ENCODE peak calls at places on chromosomes 5 and 9, in seven cellular contexts. Z is AG04449, V is tibial nerve, X is NT2/D1, Q is HCT116, E is neuronal stem cell, K is right cardiac atrium. R is an unnamed sample.

GRCh38 chr9:126158591-126159519 is 167.8 kb upstream of the MVB12B start:
- DNase-seq in Z (no peak), V (no peak), X (no peak), Q (no peak), E (no peak), K (no peak), R (no peak)

GRCh38 chr5:170985486-170985885 is 123.7 kb downstream of the RANBP17 start:
- DNase-seq in Z (no peak), V (no peak), X (no peak), Q (no peak), E (no peak), K (no peak), R (no peak)

GRCh38 chr5:136098171-136098570 is 34.5 kb upstream of the SMAD5 start:
- DNase-seq in Z (no peak), V (no peak), X (no peak), Q (no peak), E (no peak), K (no peak), R (no peak)

GRCh38 chr5:96973561-96974401 is 37.9 kb downstream of the LNPEP start:
- DNase-seq in Z (no peak), V (no peak), X (no peak), Q (no peak), E (no peak), K (no peak), R (no peak)

GRCh38 chr5:81409845-81410369 is 16.0 kb upstream of the ACOT12 start:
- DNase-seq in Z (no peak), V (no peak), X (no peak), Q (no peak), E (no peak), K (no peak), R (no peak)

GRCh38 chr9:122218070-122218884 is 10.5 kb downstream of the LHX6 start:
- DNase-seq in Z (no peak), V (no peak), X (no peak), Q (no peak), E (no peak), K (no peak), R (no peak)

GRCh38 chr9:8733096-8733954 is 933.7 kb upstream of the DMAC1 start:
- DNase-seq in Z (no peak), V (no peak), X (no peak), Q (no peak), E (peak; percentile 71), K (peak; percentile 82), R (no peak)

GRCh38 chr5:135386096-135386495 is 12.9 kb downstream of the MACROH2A1 start:
- DNase-seq in Z (no peak), V (no peak), X (no peak), Q (no peak), E (no peak), K (no peak), R (no peak)

GRCh38 chr9:96450613-96451544 is 910 bp downstream of the HABP4 start:
- DNase-seq in Z (no peak), V (no peak), X (peak; percentile 11), Q (no peak), E (no peak), K (peak; percentile 66), R (peak; percentile 28)

GRCh38 chr9:132556226-132556625 is 26.2 kb upstream of the BARHL1 start:
- DNase-seq in Z (no peak), V (no peak), X (no peak), Q (no peak), E (no peak), K (no peak), R (no peak)

GRCh38 chr5:9681706-9682105 is 51.6 kb upstream of the TAS2R1 start:
- DNase-seq in Z (no peak), V (no peak), X (no peak), Q (no peak), E (no peak), K (no peak), R (no peak)

GRCh38 chr9:86491634-86492266 is 137.5 kb upstream of the TUT7 start:
- DNase-seq in Z (no peak), V (no peak), X (no peak), Q (no peak), E (no peak), K (no peak), R (no peak)

GRCh38 chr5:127827451-127827850 is 124.3 kb downstream of the CCDC192 start:
- DNase-seq in Z (no peak), V (no peak), X (no peak), Q (no peak), E (no peak), K (no peak), R (no peak)

GRCh38 chr5:163658702-163659567 is 153.5 kb downstream of the MAT2B start:
- DNase-seq in Z (no peak), V (no peak), X (no peak), Q (no peak), E (no peak), K (no peak), R (peak; percentile 73)

GRCh38 chr9:35501941-35502340 is 12.0 kb downstream of the RUSC2 start:
- DNase-seq in Z (no peak), V (no peak), X (no peak), Q (no peak), E (no peak), K (no peak), R (no peak)

DNA sequence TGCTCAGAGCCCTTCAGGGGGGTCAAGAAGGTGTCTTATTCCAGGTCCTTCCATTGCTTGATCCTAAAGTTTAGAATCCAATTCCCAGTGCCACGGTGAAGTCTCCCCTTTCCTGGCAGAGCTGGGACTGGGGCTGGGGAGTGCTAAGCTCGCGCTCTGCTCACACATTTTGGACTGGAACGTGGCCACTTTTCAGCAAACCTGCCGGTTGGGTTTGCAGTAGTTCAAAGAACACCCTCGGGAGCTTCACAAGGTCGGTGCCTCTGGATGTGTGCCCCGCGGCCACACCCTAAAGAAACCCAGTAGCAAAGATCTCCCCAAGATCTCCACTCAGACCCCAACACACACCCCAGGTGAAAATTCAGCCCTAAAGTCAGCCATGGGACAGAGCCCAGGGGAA is at the start of gene C9orf152:
- DNase-seq in Z (no peak), V (no peak), X (no peak), Q (no peak), E (no peak), K (no peak), R (no peak)
- H3K4me3 ChIP-seq in Z (no peak within 1 kb of the TSS), V (no peak within 1 kb of the TSS), X (no peak within 1 kb of the TSS), Q (no peak within 1 kb of the TSS), E (no peak within 1 kb of the TSS), K (no peak within 1 kb of the TSS), R (no peak within 1 kb of the TSS)

GRCh38 chr5:172905346-172905756 is 53.9 kb upstream of the RPL26L1 start:
- DNase-seq in Z (no peak), V (no peak), X (no peak), Q (no peak), E (no peak), K (peak; percentile 41), R (no peak)

GRCh38 chr5:172903790-172904189 is 55.4 kb upstream of the RPL26L1 start:
- DNase-seq in Z (peak; percentile 89), V (no peak), X (no peak), Q (peak; percentile 7), E (no peak), K (peak; percentile 80), R (no peak)

GRCh38 chr5:172902497-172903472 is 56.4 kb upstream of the RPL26L1 start:
- DNase-seq in Z (peak; percentile 99), V (peak; percentile 66), X (no peak), Q (peak; percentile 8), E (peak; percentile 24), K (peak; percentile 92), R (peak; percentile 74)

GRCh38 chr5:172904643-172905345 is 54.4 kb upstream of the RPL26L1 start:
- DNase-seq in Z (peak; percentile 59), V (peak; percentile 55), X (no peak), Q (peak; percentile 48), E (no peak), K (peak; percentile 89), R (no peak)

GRCh38 chr5:172904312-172904642 is 54.9 kb upstream of the RPL26L1 start:
- DNase-seq in Z (no peak), V (no peak), X (no peak), Q (no peak), E (no peak), K (no peak), R (no peak)
- H3K4me3 ChIP-seq in Z (no peak overlapping the region), V (no peak overlapping the region), X (no peak overlapping the region), Q (no peak overlapping the region), E (no peak overlapping the region), K (no peak overlapping the region), R (no peak overlapping the region)

GRCh38 chr9:92807757-92808725 is 43.4 kb upstream of the BICD2 start:
- DNase-seq in Z (no peak), V (no peak), X (no peak), Q (no peak), E (no peak), K (peak; percentile 44), R (peak; percentile 20)
- H3K4me3 ChIP-seq in Z (no peak overlapping the region), V (no peak overlapping the region), X (peak overlapping the region; percentile 50), Q (peak overlapping the region; percentile 90), E (no peak overlapping the region), K (no peak overlapping the region), R (no peak overlapping the region)

DNA sequence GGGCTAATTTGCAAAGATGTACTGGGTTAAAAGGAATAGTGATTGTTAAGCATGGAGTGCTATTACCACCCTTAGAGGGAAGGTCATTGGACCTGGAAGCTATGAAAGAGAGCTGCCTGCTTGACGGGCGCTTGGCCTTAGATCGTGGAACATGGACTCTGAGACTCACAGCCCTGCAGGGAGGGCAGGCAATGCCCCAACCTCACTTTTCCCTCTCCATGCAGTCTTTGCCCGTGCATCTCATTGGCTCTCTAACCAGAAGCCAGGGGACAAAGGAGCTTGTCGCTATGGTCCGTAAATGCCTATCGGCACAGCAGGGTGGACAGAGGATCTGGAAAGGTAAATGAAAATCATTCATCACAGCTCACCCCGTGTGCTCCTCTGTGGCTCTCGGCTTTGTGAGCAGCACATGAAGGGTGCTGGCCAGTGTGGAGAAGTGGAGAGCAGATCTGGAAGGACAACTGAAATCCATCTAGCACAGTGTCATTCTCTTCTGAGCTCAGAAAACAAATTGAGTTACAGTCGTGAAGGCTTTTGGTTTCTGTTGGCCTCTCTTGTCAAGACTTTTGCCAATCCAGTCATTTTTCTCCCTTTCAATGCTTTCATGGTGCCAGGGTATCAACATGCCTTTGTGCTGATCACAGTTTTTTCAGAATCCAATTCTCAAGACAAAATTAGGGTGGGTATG is 186.2 kb downstream of the SNX18 start:
- DNase-seq in Z (no peak), V (no peak), X (no peak), Q (no peak), E (no peak), K (peak; percentile 41), R (no peak)
- H3K4me3 ChIP-seq in Z (no peak overlapping the region), V (no peak overlapping the region), X (no peak overlapping the region), Q (no peak overlapping the region), E (peak overlapping the region; percentile 25), K (no peak overlapping the region), R (no peak overlapping the region)

GRCh38 chr9:14209399-14209990 is 104.4 kb downstream of the NFIB start:
- DNase-seq in Z (no peak), V (no peak), X (no peak), Q (no peak), E (no peak), K (peak; percentile 52), R (no peak)
- H3K4me3 ChIP-seq in Z (no peak overlapping the region), V (no peak overlapping the region), X (no peak overlapping the region), Q (no peak overlapping the region), E (no peak overlapping the region), K (no peak overlapping the region), R (no peak overlapping the region)

GRCh38 chr5:173032730-173033129 is 23.4 kb upstream of the CREBRF start:
- DNase-seq in Z (no peak), V (no peak), X (no peak), Q (no peak), E (no peak), K (no peak), R (no peak)

GRCh38 chr5:173039964-173040363 is 16.2 kb upstream of the CREBRF start:
- DNase-seq in Z (no peak), V (no peak), X (no peak), Q (no peak), E (no peak), K (no peak), R (no peak)

GRCh38 chr5:173041881-173042481 is 14.2 kb upstream of the CREBRF start:
- DNase-seq in Z (no peak), V (no peak), X (no peak), Q (no peak), E (no peak), K (no peak), R (no peak)

GRCh38 chr5:173035904-173036707 is 20.0 kb upstream of the CREBRF start:
- DNase-seq in Z (no peak), V (no peak), X (no peak), Q (no peak), E (no peak), K (no peak), R (no peak)
- H3K4me3 ChIP-seq in Z (no peak overlapping the region), V (no peak overlapping the region), X (no peak overlapping the region), Q (no peak overlapping the region), E (no peak overlapping the region), K (no peak overlapping the region), R (no peak overlapping the region)